ENCODE peak calls at places on chromosomes 16 and 17, in seven cellular contexts. G is transverse colon, M is suprapubic skin, F is H1, T is K562, W is HL-60, R is prostate gland. L is an unnamed sample.
A peak's percentile ranks its signal among the peaks of the same experiment; 100 is the strongest.

GRCh38 chr16:66401610-66402009 is 25.5 kb upstream of the BEAN1 start:
- DNase-seq in G (no peak), M (no peak), F (no peak), T (no peak), W (no peak), R (no peak), L (no peak)

GRCh38 chr16:82061861-82062525 is 26.9 kb downstream of the HSD17B2 start:
- DNase-seq in G (no peak), M (no peak), F (no peak), T (peak; percentile 48), W (peak; percentile 16), R (no peak), L (no peak)

GRCh38 chr17:81394377-81394747 is 895 bp upstream of the BAHCC1 start:
- DNase-seq in G (no peak), M (no peak), F (no peak), T (no peak), W (peak; percentile 54), R (no peak), L (no peak)

GRCh38 chr17:28892024-28892423 is 5.5 kb downstream of the FLOT2 start:
- DNase-seq in G (no peak), M (no peak), F (no peak), T (no peak), W (no peak), R (no peak), L (no peak)

GRCh38 chr17:63191610-63192009 is 225.6 kb downstream of the TANC2 start:
- DNase-seq in G (peak; percentile 10), M (no peak), F (no peak), T (no peak), W (no peak), R (no peak), L (peak; percentile 72)

GRCh38 chr16:5004311-5004710 is 29.4 kb downstream of the NAGPA start:
- DNase-seq in G (no peak), M (no peak), F (no peak), T (no peak), W (no peak), R (no peak), L (peak; percentile 11)

GRCh38 chr16:55661842-55662479 is 6.2 kb downstream of the SLC6A2 start:
- DNase-seq in G (no peak), M (no peak), F (no peak), T (no peak), W (no peak), R (no peak), L (no peak)

GRCh38 chr17:8488931-8489330 is 53.2 kb downstream of the NDEL1 start:
- DNase-seq in G (no peak), M (no peak), F (no peak), T (no peak), W (no peak), R (no peak), L (no peak)

GRCh38 chr17:55845385-55845784 is 94.5 kb downstream of the PCTP start:
- DNase-seq in G (peak; percentile 33), M (peak; percentile 70), F (peak; percentile 38), T (no peak), W (no peak), R (peak; percentile 20), L (peak; percentile 60)

GRCh38 chr17:3526491-3526890 is 31.1 kb downstream of the TRPV3 start:
- DNase-seq in G (no peak), M (no peak), F (no peak), T (no peak), W (no peak), R (no peak), L (no peak)

GRCh38 chr17:9346296-9346926 is 229.2 kb downstream of the STX8 start:
- DNase-seq in G (no peak), M (no peak), F (no peak), T (no peak), W (peak; percentile 26), R (no peak), L (no peak)

GRCh38 chr16:54462151-54462651 is 175.6 kb upstream of the IRX3 start:
- DNase-seq in G (no peak), M (no peak), F (no peak), T (no peak), W (no peak), R (no peak), L (no peak)

GRCh38 chr17:1899403-1900000 is 69.7 kb downstream of the RPA1 start:
- DNase-seq in G (no peak), M (no peak), F (no peak), T (no peak), W (no peak), R (no peak), L (no peak)
- TF ChIP-seq CTCF in G (no peak), M (no peak), F (no peak), T (no peak), W (no peak), R (no peak), L (no peak)

GRCh38 chr16:11603331-11603750 is 16.6 kb upstream of the LITAF start:
- DNase-seq in G (no peak), M (no peak), F (no peak), T (no peak), W (no peak), R (no peak), L (peak; percentile 13)

GRCh38 chr16:11604783-11605563 is 18.3 kb upstream of the LITAF start:
- DNase-seq in G (peak; percentile 54), M (no peak), F (no peak), T (no peak), W (no peak), R (no peak), L (peak; percentile 58)

GRCh38 chr16:11601911-11602310 is 15.2 kb upstream of the LITAF start:
- DNase-seq in G (no peak), M (no peak), F (no peak), T (no peak), W (no peak), R (no peak), L (no peak)

GRCh38 chr16:11602321-11602720 is 15.6 kb upstream of the LITAF start:
- DNase-seq in G (no peak), M (no peak), F (no peak), T (no peak), W (no peak), R (no peak), L (no peak)

DNA sequence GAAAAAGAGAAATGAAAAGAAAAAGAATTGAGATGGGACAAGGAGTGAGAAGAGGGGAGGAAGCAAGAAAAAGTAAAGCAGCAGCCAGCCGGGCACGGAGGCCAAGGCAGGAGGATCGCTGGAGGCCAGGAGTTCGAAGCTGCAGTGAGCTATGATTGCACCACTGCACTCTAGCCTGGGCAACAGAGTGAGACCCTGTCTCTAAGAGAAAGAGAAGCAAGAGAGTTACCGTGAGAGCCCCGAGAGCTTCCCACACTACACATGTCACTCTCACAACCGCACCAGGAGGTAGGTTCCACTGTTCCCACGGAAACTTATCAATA is 18.8 kb upstream of the LITAF start:
- DNase-seq in G (no peak), M (no peak), F (no peak), T (no peak), W (no peak), R (no peak), L (peak; percentile 20)
- H3K27ac ChIP-seq in G (peak overlapping the region; percentile 61), M (no peak overlapping the region), F (no peak overlapping the region), T (no peak overlapping the region), W (no peak overlapping the region), R (no peak overlapping the region), L (peak overlapping the region; percentile 44)

DNA sequence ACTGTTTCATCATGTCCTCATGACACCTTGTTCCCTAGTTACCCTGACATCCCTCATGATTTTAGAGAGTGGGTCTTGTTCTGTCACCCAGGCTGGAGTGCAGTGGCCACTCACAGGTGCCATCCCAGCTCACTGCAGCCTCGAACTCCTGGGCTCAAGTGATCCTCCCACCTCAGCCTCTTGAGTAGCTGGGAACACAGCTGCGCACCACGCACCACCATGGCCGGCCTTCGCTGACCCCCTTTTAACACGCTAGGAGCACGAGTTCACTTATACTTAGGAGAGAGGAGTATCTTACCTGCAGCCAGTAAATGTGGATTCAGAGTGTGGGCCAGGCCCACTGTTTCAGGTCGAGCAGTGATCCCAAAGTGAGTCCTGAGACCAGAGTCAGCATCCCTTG is 21.4 kb downstream of the NT5M start:
- DNase-seq in G (no peak), M (peak; percentile 14), F (no peak), T (no peak), W (no peak), R (no peak), L (peak; percentile 30)
- TF ChIP-seq CTCF in G (no peak), M (no peak), F (no peak), T (no peak), W (no peak), R (no peak), L (no peak)

DNA sequence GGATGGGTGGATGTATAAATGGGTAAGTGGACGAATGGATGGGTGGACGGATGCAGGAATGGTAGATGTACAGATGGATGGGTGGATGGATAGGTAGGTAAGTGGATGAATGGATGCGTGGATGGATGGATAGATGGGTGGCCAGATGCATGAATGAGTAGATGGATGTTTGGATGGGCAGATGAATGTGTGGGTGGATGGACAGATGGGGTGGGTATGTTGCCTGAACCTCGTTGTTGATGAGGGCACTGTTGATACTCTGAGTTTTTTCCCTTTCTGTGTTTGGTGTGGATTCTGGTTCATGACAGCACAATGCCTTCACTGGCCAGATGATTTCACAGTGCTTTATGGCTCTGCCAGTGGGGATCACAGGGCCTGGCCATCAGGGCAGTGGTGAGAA is 208.3 kb downstream of the NPIPB11 start:
- DNase-seq in G (peak; percentile 1), M (no peak), F (no peak), T (no peak), W (no peak), R (no peak), L (no peak)
- H3K27ac ChIP-seq in G (peak overlapping the region; percentile 86), M (no peak overlapping the region), F (no peak overlapping the region), T (no peak overlapping the region), W (no peak overlapping the region), R (no peak overlapping the region), L (no peak overlapping the region)

GRCh38 chr17:44280383-44280782 is 12.4 kb upstream of the SLC4A1 start:
- DNase-seq in G (no peak), M (no peak), F (no peak), T (no peak), W (no peak), R (no peak), L (no peak)

GRCh38 chr17:44283374-44284023 is 15.6 kb upstream of the SLC4A1 start:
- DNase-seq in G (no peak), M (no peak), F (no peak), T (peak; percentile 66), W (no peak), R (no peak), L (no peak)

GRCh38 chr17:44281570-44281969 is 13.6 kb upstream of the SLC4A1 start:
- DNase-seq in G (no peak), M (no peak), F (no peak), T (peak; percentile 83), W (no peak), R (no peak), L (no peak)

GRCh38 chr17:44278006-44278405 is 10.1 kb upstream of the SLC4A1 start:
- DNase-seq in G (no peak), M (no peak), F (no peak), T (no peak), W (no peak), R (no peak), L (no peak)

GRCh38 chr17:44279586-44280344 is 11.8 kb upstream of the SLC4A1 start:
- DNase-seq in G (peak; percentile 80), M (peak; percentile 71), F (peak; percentile 19), T (peak; percentile 80), W (peak; percentile 36), R (peak; percentile 5), L (peak; percentile 87)
- TF ChIP-seq CTCF in G (no peak), M (no peak), F (no peak), T (no peak), W (no peak), R (no peak), L (no peak)

L was measured in lower lobe of right lung.